ENCODE peak calls at places on chromosome 15, in four cellular contexts. C is HepG2, Z is GM12892, Y is GM12878. D is an unnamed sample.

GRCh38 chr15:62672268-62672667 is 370.3 kb upstream of the TPM1 start:
- DNase-seq in C (no peak), Z (no peak), Y (no peak), D (no peak)

GRCh38 chr15:67843571-67844387 is 3.9 kb upstream of the RNU6-1 start:
- DNase-seq in C (peak), Z (no peak), Y (no peak), D (no peak)

GRCh38 chr15:60720493-60721231 is 241.7 kb upstream of the ICE2 start:
- DNase-seq in C (no peak), Z (no peak), Y (peak), D (no peak)

GRCh38 chr15:75745305-75745704 is 32.7 kb upstream of the CSPG4 start:
- DNase-seq in C (no peak), Z (no peak), Y (no peak), D (no peak)

GRCh38 chr15:83284563-83285283 is at the start of gene BNC1:
- DNase-seq in C (no peak), Z (no peak), Y (no peak), D (no peak)

GRCh38 chr15:31270767-31271166 is 55.9 kb upstream of the KLF13 start:
- DNase-seq in C (no peak), Z (no peak), Y (no peak), D (no peak)

GRCh38 chr15:66085128-66085527 is 168.4 kb downstream of the MEGF11 start:
- DNase-seq in C (peak), Z (no peak), Y (no peak), D (no peak)

GRCh38 chr15:51909591-51909990 is 62.0 kb downstream of the LEO1 start:
- DNase-seq in C (no peak), Z (no peak), Y (no peak), D (no peak)

GRCh38 chr15:90213123-90213817 is 12.1 kb downstream of the SEMA4B start:
- DNase-seq in C (no peak), Z (no peak), Y (no peak), D (no peak)

GRCh38 chr15:101322849-101323477 is 27.9 kb upstream of the SNRPA1 start:
- DNase-seq in C (no peak), Z (no peak), Y (no peak), D (no peak)

GRCh38 chr15:55132672-55133071 is 64.1 kb downstream of the RSL24D1 start:
- DNase-seq in C (no peak), Z (no peak), Y (no peak), D (no peak)

GRCh38 chr15:43872416-43873020 is 45.7 kb downstream of the WDR76 start:
- DNase-seq in C (peak), Z (no peak), Y (peak), D (no peak)

GRCh38 chr15:26848498-26848897 is 18.4 kb upstream of the GABRA5 start:
- DNase-seq in C (no peak), Z (no peak), Y (no peak), D (no peak)

GRCh38 chr15:25850154-25851111 is 12.7 kb downstream of the ATP10A start:
- DNase-seq in C (peak), Z (no peak), Y (peak), D (peak)

GRCh38 chr15:84781505-84781904 is 33.1 kb downstream of the ZNF592 start:
- DNase-seq in C (no peak), Z (no peak), Y (no peak), D (no peak)

GRCh38 chr15:101459579-101460300 is 29.8 kb downstream of the PCSK6 start:
- DNase-seq in C (no peak), Z (no peak), Y (no peak), D (no peak)

GRCh38 chr15:42471002-42471401 is 19.9 kb downstream of the ZNF106 start:
- DNase-seq in C (no peak), Z (no peak), Y (no peak), D (no peak)

GRCh38 chr15:100705065-100705464 is 102.7 kb downstream of the ASB7 start:
- DNase-seq in C (no peak), Z (no peak), Y (no peak), D (no peak)

GRCh38 chr15:51908312-51908711 is 63.3 kb downstream of the LEO1 start:
- DNase-seq in C (no peak), Z (no peak), Y (no peak), D (no peak)

GRCh38 chr15:52528465-52529288 is at the start of gene MYO5A:
- DNase-seq in C (peak), Z (peak), Y (no peak), D (peak)

GRCh38 chr15:32840481-32841245 is 122.9 kb downstream of the GREM1 start:
- DNase-seq in C (no peak), Z (no peak), Y (no peak), D (no peak)

GRCh38 chr15:98955331-98955730 is 52.3 kb downstream of the PGPEP1L start:
- DNase-seq in C (no peak), Z (no peak), Y (no peak), D (no peak)

DNA sequence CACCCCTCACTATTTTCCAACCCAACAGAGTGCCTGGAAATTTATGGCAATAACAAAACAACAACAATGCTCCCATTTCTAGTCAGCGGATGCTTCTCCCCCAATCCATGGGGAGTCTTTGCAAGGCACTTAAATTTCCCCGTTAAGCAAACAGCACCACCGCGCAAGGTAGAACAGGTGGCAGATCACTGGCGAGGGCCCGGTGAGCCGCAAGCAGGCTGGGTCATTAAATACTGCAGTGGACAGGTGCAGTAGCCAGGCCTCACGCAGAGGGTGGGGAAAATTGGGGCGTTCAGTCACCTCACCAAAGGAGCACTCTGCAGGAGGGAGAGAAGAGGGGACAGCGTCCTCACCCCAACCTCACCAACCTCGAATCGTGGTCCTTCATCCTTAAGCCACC is 147.5 kb downstream of the NTRK3 start:
- DNase-seq in C (no peak), Z (no peak), Y (no peak), D (no peak)
- TF ChIP-seq TAF1 in C (no peak), Z (no peak), Y (no peak), D (no peak)

GRCh38 chr15:81338422-81339007 is 14.6 kb upstream of the STARD5 start:
- DNase-seq in C (no peak), Z (no peak), Y (no peak), D (no peak)
- TF ChIP-seq POLR2AphosphoS5 in C (no peak), Z (no peak), Y (no peak), D (no peak)

DNA sequence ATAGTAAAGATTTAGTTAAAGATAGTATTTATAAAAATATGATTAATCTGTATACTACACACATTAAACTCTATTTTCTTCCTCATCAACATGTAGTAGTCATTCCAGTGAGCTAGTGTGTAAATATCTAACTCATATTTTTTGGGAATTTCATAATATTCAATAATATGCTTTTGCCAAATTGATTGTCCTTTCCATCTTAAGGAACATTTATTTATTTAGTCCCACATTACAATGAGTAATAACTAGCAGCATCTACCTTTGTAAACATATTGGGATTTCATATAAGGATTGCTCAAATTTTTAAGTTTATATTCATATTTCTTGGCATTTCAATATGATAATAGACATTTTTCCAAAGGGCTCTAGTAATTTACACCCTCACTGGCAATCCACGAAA is 53.9 kb upstream of the GOLGA8B start:
- DNase-seq in C (no peak), Z (no peak), Y (no peak), D (no peak)
- TF ChIP-seq TAF1 in C (no peak), Z (no peak), Y (no peak), D (no peak)

DNA sequence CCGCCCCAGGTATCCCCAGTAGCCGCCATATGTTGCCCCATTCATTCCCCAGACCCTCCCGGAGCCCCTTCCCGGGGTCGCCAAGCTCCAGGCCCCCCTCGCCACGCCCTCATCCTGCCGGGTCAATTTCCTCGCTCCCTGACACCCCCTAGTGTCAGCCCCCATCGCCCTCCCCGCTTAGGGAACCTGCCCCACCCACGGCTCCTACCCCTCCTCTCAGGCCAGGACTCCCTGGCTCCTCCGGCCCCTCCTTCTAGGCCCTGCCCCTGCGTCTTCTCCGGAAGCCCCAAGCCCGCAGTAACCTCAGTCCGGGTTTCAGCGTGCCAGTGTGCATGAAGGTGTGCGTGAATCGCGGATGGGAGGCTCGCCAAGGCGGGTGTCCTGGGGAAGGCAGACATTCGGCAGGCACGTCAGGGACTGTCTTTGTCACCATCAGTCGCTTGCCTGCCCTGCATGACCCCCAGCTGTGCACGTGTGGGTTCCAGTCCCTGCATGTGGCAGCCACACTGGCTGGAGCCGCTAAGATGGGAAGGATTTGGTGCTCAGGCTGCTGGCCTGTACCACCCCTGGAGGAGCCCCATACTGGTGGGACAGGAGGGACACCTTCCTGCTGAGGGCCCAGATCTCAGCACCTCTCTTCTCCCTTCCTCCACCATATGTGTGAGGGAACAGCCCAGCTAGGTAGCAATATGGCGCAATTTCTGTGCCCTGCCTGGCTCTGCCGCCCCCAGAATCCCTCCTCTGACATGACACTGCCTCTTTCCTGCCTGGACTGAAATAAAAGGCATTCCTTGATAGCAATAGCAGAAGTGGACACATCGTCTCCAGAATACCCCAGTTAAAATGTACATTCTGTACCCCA is 704 bp downstream of the DISP2 start:
- DNase-seq in C (no peak), Z (no peak), Y (no peak), D (no peak)
- TF ChIP-seq POLR2AphosphoS5 in C (no peak), Z (no peak), Y (no peak), D (no peak)

GRCh38 chr15:47682661-47683060 is 34.6 kb upstream of the SEMA6D start:
- DNase-seq in C (no peak), Z (no peak), Y (no peak), D (no peak)

GRCh38 chr15:47688573-47689086 is 28.7 kb upstream of the SEMA6D start:
- DNase-seq in C (no peak), Z (no peak), Y (no peak), D (no peak)

DNA sequence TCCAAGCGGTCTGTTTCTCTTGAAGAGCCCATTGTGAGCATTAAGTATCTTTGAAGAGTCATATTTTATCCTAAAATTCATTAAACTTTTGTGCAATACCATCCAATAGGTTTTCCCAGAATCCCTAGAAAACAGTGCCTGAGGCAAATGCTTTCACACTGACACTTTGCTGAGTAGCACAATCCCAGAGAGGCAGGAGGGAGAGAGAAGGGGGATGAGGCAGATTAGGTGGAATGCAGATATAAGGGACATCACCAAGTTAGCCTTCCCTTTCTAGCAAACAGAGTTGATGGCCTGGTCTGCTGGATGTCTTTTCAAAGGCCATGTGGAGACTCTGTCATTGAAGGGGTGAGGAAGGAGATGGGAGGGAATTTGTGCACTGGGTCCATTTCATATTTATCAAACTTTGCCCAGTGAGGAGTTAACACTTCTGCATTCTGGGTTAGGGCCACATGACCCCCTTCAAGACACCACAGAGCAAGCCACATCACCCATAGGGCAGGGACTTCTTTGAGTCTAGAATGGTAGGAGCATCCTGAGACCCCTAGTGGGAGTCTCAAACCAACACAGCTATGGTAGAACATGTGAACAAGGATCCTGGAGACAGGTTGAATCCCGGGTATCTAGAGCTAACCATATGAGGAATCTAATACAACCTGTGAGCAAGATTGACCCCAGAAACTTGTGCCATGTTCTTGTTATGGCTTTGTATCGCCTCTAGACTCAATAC is 32.0 kb upstream of the SEMA6D start:
- DNase-seq in C (no peak), Z (no peak), Y (no peak), D (no peak)
- TF ChIP-seq TAF1 in C (no peak), Z (no peak), Y (no peak), D (no peak)

GRCh38 chr15:71752604-71753289 is 57.6 kb upstream of the NR2E3 start:
- DNase-seq in C (peak), Z (no peak), Y (no peak), D (peak)
- TF ChIP-seq POLR2AphosphoS5 in C (no peak), Z (no peak), Y (no peak), D (no peak)